ENCODE peak calls at places on chromosomes 16 and 17, in seven cellular contexts. One of them, this sample, is unnamed.

GRCh38 chr16:17416461-17417221 is 54.1 kb downstream of the XYLT1 start:
- DNase-seq in lower lobe of right lung: peak
- DNase-seq in Calu3: no peak
- DNase-seq in WTC11: peak
- DNase-seq in left ventricle myocardium inferior: peak
- DNase-seq in epithelial cell of esophagus: no peak
- DNase-seq in cardiac fibroblast: peak
- DNase-seq in this sample: no peak

GRCh38 chr16:12084436-12084835 is 107.9 kb downstream of the SNX29 start:
- DNase-seq in lower lobe of right lung: peak
- DNase-seq in Calu3: no peak
- DNase-seq in WTC11: no peak
- DNase-seq in left ventricle myocardium inferior: no peak
- DNase-seq in epithelial cell of esophagus: no peak
- DNase-seq in cardiac fibroblast: no peak
- DNase-seq in this sample: no peak

GRCh38 chr16:3652373-3653037 is 2.0 kb upstream of the DNASE1 start:
- DNase-seq in lower lobe of right lung: peak
- DNase-seq in Calu3: no peak
- DNase-seq in WTC11: peak
- DNase-seq in left ventricle myocardium inferior: no peak
- DNase-seq in epithelial cell of esophagus: no peak
- DNase-seq in cardiac fibroblast: no peak
- DNase-seq in this sample: peak

GRCh38 chr17:83161298-83162034 is 82.1 kb downstream of the METRNL start:
- DNase-seq in lower lobe of right lung: no peak
- DNase-seq in Calu3: no peak
- DNase-seq in WTC11: no peak
- DNase-seq in left ventricle myocardium inferior: no peak
- DNase-seq in epithelial cell of esophagus: no peak
- DNase-seq in cardiac fibroblast: no peak
- DNase-seq in this sample: peak

GRCh38 chr16:11201498-11202259 is 54.3 kb downstream of the SOCS1 start:
- DNase-seq in lower lobe of right lung: no peak
- DNase-seq in Calu3: peak
- DNase-seq in WTC11: peak
- DNase-seq in left ventricle myocardium inferior: no peak
- DNase-seq in epithelial cell of esophagus: peak
- DNase-seq in cardiac fibroblast: peak
- DNase-seq in this sample: no peak

GRCh38 chr17:45218895-45219661 is 2.6 kb upstream of the FMNL1 start:
- DNase-seq in lower lobe of right lung: peak
- DNase-seq in Calu3: peak
- DNase-seq in WTC11: peak
- DNase-seq in left ventricle myocardium inferior: peak
- DNase-seq in epithelial cell of esophagus: peak
- DNase-seq in cardiac fibroblast: peak
- DNase-seq in this sample: no peak

GRCh38 chr17:78674595-78675315 is 97.6 kb upstream of the DNAH17 start:
- DNase-seq in lower lobe of right lung: no peak
- DNase-seq in Calu3: no peak
- DNase-seq in WTC11: peak
- DNase-seq in left ventricle myocardium inferior: no peak
- DNase-seq in epithelial cell of esophagus: no peak
- DNase-seq in cardiac fibroblast: no peak
- DNase-seq in this sample: no peak

GRCh38 chr17:77507116-77507885 is 366.5 kb downstream of the SEC14L1 start:
- DNase-seq in lower lobe of right lung: no peak
- DNase-seq in Calu3: no peak
- DNase-seq in WTC11: peak
- DNase-seq in left ventricle myocardium inferior: no peak
- DNase-seq in epithelial cell of esophagus: peak
- DNase-seq in cardiac fibroblast: no peak
- DNase-seq in this sample: peak

GRCh38 chr17:28085766-28086165 is 43.3 kb downstream of the NLK start:
- DNase-seq in lower lobe of right lung: no peak
- DNase-seq in Calu3: no peak
- DNase-seq in WTC11: no peak
- DNase-seq in left ventricle myocardium inferior: no peak
- DNase-seq in epithelial cell of esophagus: peak
- DNase-seq in cardiac fibroblast: no peak
- DNase-seq in this sample: no peak

GRCh38 chr16:88691924-88692560 is 5.7 kb upstream of the SNAI3 start:
- DNase-seq in lower lobe of right lung: peak
- DNase-seq in Calu3: no peak
- DNase-seq in WTC11: no peak
- DNase-seq in left ventricle myocardium inferior: no peak
- DNase-seq in epithelial cell of esophagus: no peak
- DNase-seq in cardiac fibroblast: no peak
- DNase-seq in this sample: no peak

GRCh38 chr17:57033296-57033695 is 51.8 kb upstream of the AKAP1 start:
- DNase-seq in lower lobe of right lung: no peak
- DNase-seq in Calu3: no peak
- DNase-seq in WTC11: no peak
- DNase-seq in left ventricle myocardium inferior: no peak
- DNase-seq in epithelial cell of esophagus: no peak
- DNase-seq in cardiac fibroblast: peak
- DNase-seq in this sample: no peak

GRCh38 chr17:19004601-19005441 is at the start of gene FAM83G:
- DNase-seq in lower lobe of right lung: peak
- DNase-seq in Calu3: peak
- DNase-seq in WTC11: peak
- DNase-seq in left ventricle myocardium inferior: peak
- DNase-seq in epithelial cell of esophagus: peak
- DNase-seq in cardiac fibroblast: peak
- DNase-seq in this sample: no peak

GRCh38 chr17:40582328-40582901 is 17.1 kb upstream of the CCR7 start:
- DNase-seq in lower lobe of right lung: peak
- DNase-seq in Calu3: peak
- DNase-seq in WTC11: no peak
- DNase-seq in left ventricle myocardium inferior: peak
- DNase-seq in epithelial cell of esophagus: peak
- DNase-seq in cardiac fibroblast: no peak
- DNase-seq in this sample: no peak

GRCh38 chr16:31477220-31478216 is 5.4 kb upstream of the SLC5A2 start:
- DNase-seq in lower lobe of right lung: peak
- DNase-seq in Calu3: peak
- DNase-seq in WTC11: peak
- DNase-seq in left ventricle myocardium inferior: no peak
- DNase-seq in epithelial cell of esophagus: no peak
- DNase-seq in cardiac fibroblast: no peak
- DNase-seq in this sample: peak

GRCh38 chr17:58535431-58535830 is 21.0 kb upstream of the MTMR4 start:
- DNase-seq in lower lobe of right lung: no peak
- DNase-seq in Calu3: no peak
- DNase-seq in WTC11: no peak
- DNase-seq in left ventricle myocardium inferior: no peak
- DNase-seq in epithelial cell of esophagus: no peak
- DNase-seq in cardiac fibroblast: peak
- DNase-seq in this sample: no peak

GRCh38 chr16:379183-379960 is 2.4 kb downstream of the PGAP6 start:
- DNase-seq in lower lobe of right lung: peak
- DNase-seq in Calu3: no peak
- DNase-seq in WTC11: peak
- DNase-seq in left ventricle myocardium inferior: no peak
- DNase-seq in epithelial cell of esophagus: peak
- DNase-seq in cardiac fibroblast: no peak
- DNase-seq in this sample: no peak

GRCh38 chr16:79609861-79610260 is 9.3 kb upstream of the MAF start:
- DNase-seq in lower lobe of right lung: no peak
- DNase-seq in Calu3: no peak
- DNase-seq in WTC11: no peak
- DNase-seq in left ventricle myocardium inferior: no peak
- DNase-seq in epithelial cell of esophagus: peak
- DNase-seq in cardiac fibroblast: no peak
- DNase-seq in this sample: no peak

GRCh38 chr16:72935896-72936295 is 112.0 kb downstream of the ZFHX3 start:
- DNase-seq in lower lobe of right lung: no peak
- DNase-seq in Calu3: no peak
- DNase-seq in WTC11: no peak
- DNase-seq in left ventricle myocardium inferior: no peak
- DNase-seq in epithelial cell of esophagus: no peak
- DNase-seq in cardiac fibroblast: no peak
- DNase-seq in this sample: no peak

GRCh38 chr16:72938426-72939164 is 109.3 kb downstream of the ZFHX3 start:
- DNase-seq in lower lobe of right lung: peak
- DNase-seq in Calu3: no peak
- DNase-seq in WTC11: no peak
- DNase-seq in left ventricle myocardium inferior: peak
- DNase-seq in epithelial cell of esophagus: peak
- DNase-seq in cardiac fibroblast: peak
- DNase-seq in this sample: no peak

GRCh38 chr16:72937916-72938315 is 110.0 kb downstream of the ZFHX3 start:
- DNase-seq in lower lobe of right lung: no peak
- DNase-seq in Calu3: no peak
- DNase-seq in WTC11: no peak
- DNase-seq in left ventricle myocardium inferior: no peak
- DNase-seq in epithelial cell of esophagus: no peak
- DNase-seq in cardiac fibroblast: no peak
- DNase-seq in this sample: no peak

GRCh38 chr16:72936408-72936807 is 111.5 kb downstream of the ZFHX3 start:
- DNase-seq in lower lobe of right lung: no peak
- DNase-seq in Calu3: no peak
- DNase-seq in WTC11: no peak
- DNase-seq in left ventricle myocardium inferior: no peak
- DNase-seq in epithelial cell of esophagus: no peak
- DNase-seq in cardiac fibroblast: no peak
- DNase-seq in this sample: no peak

DNA sequence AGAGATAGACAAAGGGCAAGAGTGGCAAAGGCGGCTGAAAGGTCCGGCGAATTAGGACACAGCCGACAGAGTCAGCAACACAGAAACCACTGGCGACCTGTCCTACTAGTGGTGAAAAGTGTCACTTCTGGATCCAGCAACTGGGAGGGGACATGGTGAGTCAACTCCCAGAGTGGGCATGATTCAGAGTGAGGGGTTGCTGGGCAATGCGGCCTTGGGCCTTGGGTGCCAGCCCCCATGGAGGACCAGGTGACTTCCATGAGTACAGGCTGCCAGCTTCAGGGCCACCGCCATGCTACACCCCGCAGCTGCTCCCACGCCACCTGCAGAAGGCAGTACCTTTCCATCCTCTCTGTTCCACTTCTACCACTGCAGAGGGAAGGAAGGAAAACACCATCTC is 110.6 kb downstream of the ZFHX3 start:
- DNase-seq in lower lobe of right lung: no peak
- DNase-seq in Calu3: no peak
- DNase-seq in WTC11: no peak
- DNase-seq in left ventricle myocardium inferior: no peak
- DNase-seq in epithelial cell of esophagus: no peak
- DNase-seq in cardiac fibroblast: no peak
- DNase-seq in this sample: no peak
- TF ChIP-seq CTCF in lower lobe of right lung: no peak
- TF ChIP-seq CTCF in Calu3: no peak
- TF ChIP-seq CTCF in WTC11: no peak
- TF ChIP-seq CTCF in left ventricle myocardium inferior: no peak
- TF ChIP-seq CTCF in epithelial cell of esophagus: no peak
- TF ChIP-seq CTCF in cardiac fibroblast: no peak
- TF ChIP-seq CTCF in this sample: peak

DNA sequence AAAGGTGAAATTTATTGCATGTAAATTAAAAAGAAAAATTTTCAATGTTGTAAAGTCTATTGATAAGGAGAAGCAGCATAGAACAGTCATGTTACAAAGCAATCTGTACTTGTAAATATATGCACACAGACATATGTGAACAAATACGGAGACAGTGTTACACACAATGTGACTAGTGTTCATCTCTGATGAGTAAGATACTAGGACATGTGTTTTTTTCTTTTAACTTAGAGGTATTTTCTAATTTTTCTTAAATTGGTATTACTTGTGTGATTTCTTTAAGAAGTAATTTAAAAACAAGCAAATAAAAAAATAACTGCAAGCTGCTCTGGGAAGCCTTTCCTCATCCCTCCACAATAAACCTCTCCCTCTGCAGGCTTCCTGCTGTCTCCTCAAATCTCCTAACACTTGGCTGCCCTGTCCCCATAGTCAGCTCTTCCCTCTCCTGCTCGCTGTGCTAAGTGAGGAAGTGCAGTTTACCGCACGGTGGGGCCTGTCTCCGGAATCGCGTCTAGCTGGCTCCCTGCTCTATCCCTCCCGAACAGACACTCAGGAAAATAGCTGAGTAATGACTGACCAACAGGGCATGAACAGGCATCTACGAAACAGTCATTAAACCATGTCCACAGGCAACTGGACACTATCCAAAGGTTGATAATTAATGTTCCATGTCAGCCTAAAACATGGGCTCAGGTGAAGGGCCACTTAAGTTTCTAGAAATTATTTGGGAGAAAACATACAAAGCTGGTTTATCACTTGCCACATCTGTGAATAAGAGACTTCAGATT is 35.9 kb downstream of the CMTM4 start:
- DNase-seq in lower lobe of right lung: peak
- DNase-seq in Calu3: peak
- DNase-seq in WTC11: peak
- DNase-seq in left ventricle myocardium inferior: peak
- DNase-seq in epithelial cell of esophagus: peak
- DNase-seq in cardiac fibroblast: peak
- DNase-seq in this sample: no peak
- TF ChIP-seq CTCF in lower lobe of right lung: peak
- TF ChIP-seq CTCF in Calu3: no peak
- TF ChIP-seq CTCF in WTC11: no peak
- TF ChIP-seq CTCF in left ventricle myocardium inferior: peak
- TF ChIP-seq CTCF in epithelial cell of esophagus: peak
- TF ChIP-seq CTCF in cardiac fibroblast: peak
- TF ChIP-seq CTCF in this sample: peak

DNA sequence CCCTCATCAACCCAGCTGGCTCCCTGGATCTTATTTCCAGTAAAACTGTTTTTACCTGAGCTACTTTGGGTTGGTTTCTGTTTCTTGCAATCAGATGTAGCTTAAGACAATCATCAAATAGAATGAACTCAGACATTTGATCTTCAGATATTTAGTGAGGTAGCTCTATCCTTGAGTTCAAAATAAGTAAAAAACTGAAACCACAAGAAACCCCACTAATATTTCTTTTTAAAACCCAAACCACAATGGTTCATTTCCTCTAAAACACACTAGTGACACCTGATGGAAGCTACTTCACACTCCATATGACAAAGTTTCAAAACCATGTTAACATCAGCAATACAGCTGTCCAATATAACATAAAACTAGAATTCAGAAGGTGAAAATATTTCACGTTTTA is 37.8 kb downstream of the CACNG1 start:
- DNase-seq in lower lobe of right lung: no peak
- DNase-seq in Calu3: no peak
- DNase-seq in WTC11: no peak
- DNase-seq in left ventricle myocardium inferior: no peak
- DNase-seq in epithelial cell of esophagus: no peak
- DNase-seq in cardiac fibroblast: no peak
- DNase-seq in this sample: no peak
- TF ChIP-seq CTCF in lower lobe of right lung: no peak
- TF ChIP-seq CTCF in Calu3: no peak
- TF ChIP-seq CTCF in WTC11: no peak
- TF ChIP-seq CTCF in left ventricle myocardium inferior: no peak
- TF ChIP-seq CTCF in epithelial cell of esophagus: no peak
- TF ChIP-seq CTCF in cardiac fibroblast: no peak
- TF ChIP-seq CTCF in this sample: peak

DNA sequence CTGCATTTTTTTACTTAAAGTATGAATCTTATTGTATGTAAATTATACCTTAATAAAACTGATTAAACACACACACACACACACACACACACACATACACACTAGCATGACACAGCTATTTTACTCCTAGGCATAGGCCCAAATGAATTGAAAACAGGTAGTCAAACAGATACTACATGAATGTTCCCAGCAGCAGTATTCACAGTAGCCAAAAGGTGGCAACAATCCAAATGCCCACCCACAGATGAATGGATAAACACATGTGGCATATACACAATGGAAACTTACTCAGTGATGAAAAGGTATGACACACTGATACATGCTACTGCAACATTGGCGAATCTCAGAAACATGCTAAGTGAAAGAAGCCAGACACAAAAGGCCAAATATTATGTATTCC is 223.5 kb downstream of the CYB561 start:
- DNase-seq in lower lobe of right lung: no peak
- DNase-seq in Calu3: no peak
- DNase-seq in WTC11: no peak
- DNase-seq in left ventricle myocardium inferior: no peak
- DNase-seq in epithelial cell of esophagus: peak
- DNase-seq in cardiac fibroblast: peak
- DNase-seq in this sample: no peak
- TF ChIP-seq CTCF in lower lobe of right lung: no peak
- TF ChIP-seq CTCF in Calu3: no peak
- TF ChIP-seq CTCF in WTC11: no peak
- TF ChIP-seq CTCF in left ventricle myocardium inferior: no peak
- TF ChIP-seq CTCF in epithelial cell of esophagus: no peak
- TF ChIP-seq CTCF in cardiac fibroblast: no peak
- TF ChIP-seq CTCF in this sample: no peak